ENCODE peak calls at places on chromosomes 2 and 18, in seven cellular contexts. B is HuH-7.5; G is IMR-90; O is NCI-H1105 treated with DMSO at 0.1 percent for 48 hours; Y is left ventricle myocardium inferior; F is fibroblast of the conjunctiva; U is activated CD4-positive, alpha-beta memory T cell treated with anti-CD3 and anti-CD28 coated beads for 36 hours. A is an unnamed sample.
A peak's percentile ranks its signal among the peaks of the same experiment; 100 is the strongest.

GRCh38 chr18:40708726-40709125 is 1246.3 kb upstream of the PIK3C3 start:
- DNase-seq in B (no peak), G (no peak), O (no peak), Y (no peak), F (no peak), U (no peak), A (no peak)

GRCh38 chr2:221495766-221496165 is 76.3 kb downstream of the EPHA4 start:
- DNase-seq in B (no peak), G (no peak), O (no peak), Y (no peak), F (no peak), U (no peak), A (no peak)

GRCh38 chr18:79393626-79394401 is 1.9 kb upstream of the NFATC1 start:
- DNase-seq in B (peak; percentile 76), G (peak; percentile 74), O (peak; percentile 80), Y (peak; percentile 96), F (peak; percentile 67), U (peak; percentile 67), A (peak; percentile 68)

GRCh38 chr2:174901075-174901474 is 104.1 kb downstream of the CHN1 start:
- DNase-seq in B (no peak), G (peak; percentile 36), O (no peak), Y (no peak), F (no peak), U (peak; percentile 43), A (no peak)

GRCh38 chr18:43863180-43863579 is 585.9 kb upstream of the SYT4 start:
- DNase-seq in B (no peak), G (no peak), O (no peak), Y (no peak), F (peak; percentile 92), U (no peak), A (no peak)

GRCh38 chr2:183493060-183493459 is 368.8 kb downstream of the NUP35 start:
- DNase-seq in B (no peak), G (no peak), O (no peak), Y (no peak), F (no peak), U (no peak), A (no peak)

GRCh38 chr2:16626497-16626896 is 39.1 kb downstream of the CYRIA start:
- DNase-seq in B (no peak), G (peak; percentile 81), O (no peak), Y (no peak), F (no peak), U (no peak), A (no peak)

GRCh38 chr2:43105586-43106562 is 120.5 kb downstream of the ZFP36L2 start:
- DNase-seq in B (peak; percentile 45), G (peak; percentile 73), O (no peak), Y (peak; percentile 72), F (no peak), U (no peak), A (peak; percentile 41)

GRCh38 chr18:68484241-68484640 is 230.7 kb downstream of the TMX3 start:
- DNase-seq in B (no peak), G (peak; percentile 55), O (no peak), Y (no peak), F (no peak), U (no peak), A (no peak)